ENCODE peak calls at places on chromosomes 2 and 18, in six cellular contexts. One of them, this sample, is unnamed.

GRCh38 chr2:234333168-234334130 is 163.4 kb downstream of the ARL4C start:
- DNase-seq in NB4: no peak
- DNase-seq in GM23338: no peak
- DNase-seq in GM12864: no peak
- DNase-seq in NAMALWA: no peak
- DNase-seq in memory B cell: no peak
- DNase-seq in this sample: no peak

GRCh38 chr2:82538590-82538989 is 1920.5 kb downstream of the SUCLG1 start:
- DNase-seq in memory B cell: no peak
- DNase-seq in NB4: no peak
- DNase-seq in GM12864: no peak
- DNase-seq in NAMALWA: no peak
- DNase-seq in GM23338: no peak
- DNase-seq in this sample: no peak

GRCh38 chr2:97816411-97816810 is 103.0 kb downstream of the ZAP70 start:
- DNase-seq in NAMALWA: no peak
- DNase-seq in GM23338: no peak
- DNase-seq in GM12864: no peak
- DNase-seq in NB4: no peak
- DNase-seq in memory B cell: no peak
- DNase-seq in this sample: no peak

GRCh38 chr18:76506395-76506794 is 11.4 kb upstream of the ZNF516 start:
- DNase-seq in NB4: no peak
- DNase-seq in GM12864: no peak
- DNase-seq in memory B cell: no peak
- DNase-seq in NAMALWA: no peak
- DNase-seq in GM23338: no peak
- DNase-seq in this sample: no peak

GRCh38 chr2:21710496-21710895 is 586.7 kb downstream of the TDRD15 start:
- DNase-seq in NB4: no peak
- DNase-seq in GM23338: no peak
- DNase-seq in memory B cell: no peak
- DNase-seq in GM12864: no peak
- DNase-seq in NAMALWA: no peak
- DNase-seq in this sample: no peak

GRCh38 chr2:167249197-167249596 is 360.9 kb downstream of the XIRP2 start:
- DNase-seq in GM23338: no peak
- DNase-seq in GM12864: no peak
- DNase-seq in NB4: peak; percentile 73
- DNase-seq in NAMALWA: no peak
- DNase-seq in memory B cell: no peak
- DNase-seq in this sample: no peak

GRCh38 chr18:38174173-38174572 is 608.6 kb upstream of the CELF4 start:
- DNase-seq in NAMALWA: no peak
- DNase-seq in GM12864: no peak
- DNase-seq in memory B cell: no peak
- DNase-seq in NB4: no peak
- DNase-seq in GM23338: peak; percentile 43
- DNase-seq in this sample: no peak

GRCh38 chr2:17800693-17801458 is 15.4 kb upstream of the MSGN1 start:
- DNase-seq in GM23338: no peak
- DNase-seq in GM12864: no peak
- DNase-seq in memory B cell: no peak
- DNase-seq in NAMALWA: no peak
- DNase-seq in NB4: no peak
- DNase-seq in this sample: no peak

GRCh38 chr2:219243291-219243761 is 1.9 kb downstream of the GLB1L start:
- DNase-seq in memory B cell: no peak
- DNase-seq in NB4: no peak
- DNase-seq in GM23338: peak; percentile 54
- DNase-seq in GM12864: no peak
- DNase-seq in NAMALWA: no peak
- DNase-seq in this sample: no peak

GRCh38 chr18:74294526-74294925 is 2.8 kb upstream of the CYB5A start:
- DNase-seq in memory B cell: no peak
- DNase-seq in NB4: no peak
- DNase-seq in GM23338: no peak
- DNase-seq in NAMALWA: no peak
- DNase-seq in GM12864: no peak
- DNase-seq in this sample: no peak

GRCh38 chr2:201964631-201965206 is 68.9 kb upstream of the FZD7 start:
- DNase-seq in memory B cell: no peak
- DNase-seq in GM12864: no peak
- DNase-seq in NAMALWA: no peak
- DNase-seq in NB4: no peak
- DNase-seq in GM23338: no peak
- DNase-seq in this sample: no peak

This sample was measured in ACHN.